ENCODE peak calls at places on chromosomes 7 and 10, in ten cellular contexts. G, V, A, N, L, Y, I, P, Z and M are unnamed samples.

GRCh38 chr7:100166966-100167911 is 1.2 kb downstream of the GAL3ST4 start:
- DNase-seq in Z (no peak), I (no peak), V (no peak), Y (no peak), L (no peak), G (no peak), N (no peak), P (peak), A (no peak), M (no peak)

GRCh38 chr7:157466473-157467261 is 129.9 kb downstream of the DNAJB6 start:
- DNase-seq in V (no peak), P (no peak), I (no peak), N (no peak), G (peak), Z (no peak), Y (no peak), L (no peak), A (no peak), M (no peak)

GRCh38 chr7:2554654-2555053 is 670 bp downstream of the BRAT1 start:
- DNase-seq in L (no peak), Y (no peak), V (no peak), G (no peak), Z (no peak), A (no peak), I (no peak), P (no peak), N (no peak), M (no peak)

GRCh38 chr10:62657244-62657835 is 147.2 kb upstream of the ADO start:
- DNase-seq in Z (no peak), Y (no peak), N (no peak), P (no peak), G (no peak), V (no peak), L (no peak), A (no peak), I (no peak), M (no peak)

GRCh38 chr10:16441106-16441850 is 4.5 kb downstream of the PTER start:
- DNase-seq in Y (no peak), P (no peak), N (no peak), G (no peak), L (no peak), V (no peak), Z (no peak), I (peak), A (peak), M (no peak)

GRCh38 chr10:103504181-103504783 is 10.8 kb downstream of the NEURL1 start:
- DNase-seq in N (no peak), I (peak), V (no peak), G (peak), Y (no peak), P (peak), Z (peak), A (peak), L (no peak), M (peak)

GRCh38 chr10:20888620-20889337 is 8.3 kb downstream of the NEBL start:
- DNase-seq in L (no peak), G (no peak), P (no peak), I (no peak), Z (no peak), V (peak), A (no peak), Y (no peak), N (no peak), M (no peak)

GRCh38 chr7:100370746-100371145 is 2.5 kb upstream of the PILRA start:
- DNase-seq in A (no peak), N (no peak), G (peak), Z (no peak), I (no peak), P (peak), Y (no peak), L (no peak), V (no peak), M (no peak)

GRCh38 chr7:91079491-91079890 is 184.7 kb upstream of the FZD1 start:
- DNase-seq in Y (no peak), A (no peak), I (peak), L (no peak), G (no peak), P (no peak), V (no peak), Z (no peak), N (no peak), M (no peak)